ENCODE peak calls at places on chromosomes 13 and 19, in five cellular contexts. Z is fibroblast of lung; P is occipital lobe; T is stimulated activated CD4-positive, alpha-beta T cell treated with anti-CD3 and anti-CD28 coated beads, Interleukin-2, amount 100 ng/mL, for 48 hours; V is H54. A is an unnamed sample.
A peak's percentile ranks its signal among the peaks of the same experiment; 100 is the strongest.

GRCh38 chr19:29636553-29637325 is 28.5 kb upstream of the PLEKHF1 start:
- DNase-seq in P (no peak), V (no peak), Z (no peak), T (no peak), A (no peak)

GRCh38 chr13:98273824-98274786 is 97.0 kb upstream of the RNF113B start:
- DNase-seq in T (no peak), V (no peak), P (no peak), Z (no peak), A (no peak)

GRCh38 chr19:17718988-17719711 is at the start of gene MAP1S:
- DNase-seq in T (peak; percentile 61), P (no peak), Z (peak; percentile 44), V (peak; percentile 75), A (peak; percentile 73)

GRCh38 chr19:55228015-55228391 is 560 bp downstream of the TMEM86B start:
- DNase-seq in V (no peak), P (no peak), Z (no peak), T (no peak), A (no peak)

GRCh38 chr13:100301418-100301817 is 212.5 kb downstream of the PCCA start:
- DNase-seq in T (no peak), Z (no peak), V (no peak), P (no peak), A (no peak)

GRCh38 chr13:77509221-77509620 is 26.3 kb upstream of the SCEL start:
- DNase-seq in V (no peak), T (no peak), P (no peak), Z (peak; percentile 90), A (no peak)

GRCh38 chr13:50589651-50590054 is 253.8 kb downstream of the DLEU7 start:
- DNase-seq in T (no peak), V (no peak), P (no peak), Z (peak; percentile 97), A (no peak)

GRCh38 chr13:96091932-96092253 is 2.0 kb downstream of the HS6ST3 start:
- DNase-seq in T (no peak), P (no peak), V (no peak), Z (no peak), A (no peak)

GRCh38 chr19:16470911-16471811 is 609 bp downstream of the EPS15L1 start:
- DNase-seq in Z (peak; percentile 50), V (no peak), T (peak; percentile 23), P (no peak), A (peak; percentile 82)

GRCh38 chr19:48768989-48769713 is 13.8 kb downstream of the FGF21 start:
- DNase-seq in T (no peak), Z (peak; percentile 38), P (no peak), V (no peak), A (no peak)

GRCh38 chr13:84609716-84610115 is 727.4 kb upstream of the SLITRK1 start:
- DNase-seq in T (no peak), P (no peak), V (no peak), Z (peak; percentile 84), A (no peak)

GRCh38 chr19:39362682-39363657 is 20.7 kb downstream of the SAMD4B start:
- DNase-seq in P (no peak), T (no peak), Z (peak; percentile 79), V (no peak), A (peak; percentile 58)

GRCh38 chr13:27117947-27118346 is 53.7 kb downstream of the USP12 start:
- DNase-seq in V (no peak), T (no peak), Z (no peak), P (no peak), A (no peak)

GRCh38 chr19:15869873-15870272 is 28.0 kb downstream of the CYP4F2 start:
- DNase-seq in Z (no peak), V (no peak), T (no peak), P (no peak), A (no peak)

GRCh38 chr13:71087006-71087405 is 780.0 kb downstream of the DACH1 start:
- DNase-seq in P (no peak), T (no peak), V (no peak), Z (no peak), A (no peak)

GRCh38 chr13:96684472-96684871 is 309.8 kb downstream of the OXGR1 start:
- DNase-seq in V (no peak), T (no peak), Z (no peak), P (no peak), A (no peak)

GRCh38 chr13:29503041-29503837 is 92.2 kb downstream of the SLC7A1 start:
- DNase-seq in P (no peak), V (no peak), T (no peak), Z (peak; percentile 43), A (no peak)

GRCh38 chr13:106530907-106531520 is 4.4 kb downstream of the EFNB2 start:
- DNase-seq in T (no peak), V (no peak), Z (no peak), P (no peak), A (no peak)

GRCh38 chr19:38057954-38058690 is 151.1 kb downstream of the SIPA1L3 start:
- DNase-seq in Z (no peak), T (no peak), V (no peak), P (no peak), A (no peak)